ENCODE peak calls at places on chromosomes 4 and X, in five cellular contexts. One of them, this sample, is unnamed.

GRCh38 chr4:166460769-166461550 is 587.9 kb downstream of the TLL1 start:
- DNase-seq in GM12878: no peak
- DNase-seq in A549: no peak
- DNase-seq in HepG2: no peak
- DNase-seq in GM23338: no peak
- DNase-seq in this sample: no peak

GRCh38 chr4:114694770-114695169 is 96.2 kb downstream of the UGT8 start:
- DNase-seq in GM12878: peak; percentile 11
- DNase-seq in A549: peak; percentile 25
- DNase-seq in HepG2: peak; percentile 12
- DNase-seq in GM23338: peak; percentile 62
- DNase-seq in this sample: peak; percentile 13

GRCh38 chrX:19855700-19856381 is 31.6 kb downstream of the SH3KBP1 start:
- DNase-seq in GM12878: no peak
- DNase-seq in A549: no peak
- DNase-seq in HepG2: no peak
- DNase-seq in GM23338: no peak
- DNase-seq in this sample: no peak

GRCh38 chr4:177638871-177639270 is 196.6 kb upstream of the AGA start:
- DNase-seq in GM12878: no peak
- DNase-seq in A549: no peak
- DNase-seq in HepG2: no peak
- DNase-seq in GM23338: peak; percentile 50
- DNase-seq in this sample: no peak

GRCh38 chr4:142405021-142405991 is 440.8 kb downstream of the INPP4B start:
- DNase-seq in GM12878: peak; percentile 57
- DNase-seq in A549: peak; percentile 73
- DNase-seq in HepG2: no peak
- DNase-seq in GM23338: peak; percentile 19
- DNase-seq in this sample: no peak

GRCh38 chr4:169869487-169869886 is 111.7 kb upstream of the HPF1 start:
- DNase-seq in GM12878: no peak
- DNase-seq in A549: peak; percentile 3
- DNase-seq in HepG2: no peak
- DNase-seq in GM23338: no peak
- DNase-seq in this sample: no peak

GRCh38 chr4:76301775-76302162 is 4.8 kb upstream of the STBD1 start:
- DNase-seq in GM12878: no peak
- DNase-seq in A549: no peak
- DNase-seq in HepG2: peak; percentile 39
- DNase-seq in GM23338: no peak
- DNase-seq in this sample: no peak

GRCh38 chr4:122000849-122001248 is 49.0 kb upstream of the TRPC3 start:
- DNase-seq in GM12878: no peak
- DNase-seq in A549: no peak
- DNase-seq in HepG2: no peak
- DNase-seq in GM23338: no peak
- DNase-seq in this sample: no peak

GRCh38 chrX:22538581-22538980 is 265.9 kb downstream of the CBLL2 start:
- DNase-seq in GM12878: no peak
- DNase-seq in A549: no peak
- DNase-seq in HepG2: no peak
- DNase-seq in GM23338: no peak
- DNase-seq in this sample: no peak

GRCh38 chr4:81747242-81747930 is 275.7 kb upstream of the RASGEF1B start:
- DNase-seq in GM12878: no peak
- DNase-seq in A549: no peak
- DNase-seq in HepG2: no peak
- DNase-seq in GM23338: no peak
- DNase-seq in this sample: peak; percentile 22

GRCh38 chr4:123305746-123306145 is 90.8 kb upstream of the SPRY1 start:
- DNase-seq in GM12878: no peak
- DNase-seq in A549: no peak
- DNase-seq in HepG2: no peak
- DNase-seq in GM23338: no peak
- DNase-seq in this sample: no peak

GRCh38 chrX:48083212-48083611 is 11.8 kb upstream of the ZNF630 start:
- DNase-seq in GM12878: no peak
- DNase-seq in A549: peak; percentile 33
- DNase-seq in HepG2: peak; percentile 6
- DNase-seq in GM23338: peak; percentile 60
- DNase-seq in this sample: peak; percentile 59

GRCh38 chrX:17411189-17411588 is 36.2 kb downstream of the NHS start:
- DNase-seq in GM12878: no peak
- DNase-seq in A549: no peak
- DNase-seq in HepG2: no peak
- DNase-seq in GM23338: no peak
- DNase-seq in this sample: no peak

GRCh38 chr4:17055788-17056187 is 157.3 kb upstream of the LDB2 start:
- DNase-seq in GM12878: no peak
- DNase-seq in A549: no peak
- DNase-seq in HepG2: no peak
- DNase-seq in GM23338: no peak
- DNase-seq in this sample: no peak

GRCh38 chr4:150357829-150358228 is 224.1 kb upstream of the MAB21L2 start:
- DNase-seq in GM12878: no peak
- DNase-seq in A549: no peak
- DNase-seq in HepG2: no peak
- DNase-seq in GM23338: no peak
- DNase-seq in this sample: no peak

GRCh38 chrX:118325453-118325852 is 20.5 kb upstream of the WDR44 start:
- DNase-seq in GM12878: no peak
- DNase-seq in A549: peak; percentile 22
- DNase-seq in HepG2: no peak
- DNase-seq in GM23338: peak; percentile 22
- DNase-seq in this sample: peak; percentile 25

GRCh38 chr4:143728171-143728570 is 27.7 kb upstream of the FREM3 start:
- DNase-seq in GM12878: no peak
- DNase-seq in A549: no peak
- DNase-seq in HepG2: no peak
- DNase-seq in GM23338: no peak
- DNase-seq in this sample: no peak

GRCh38 chrX:85503258-85504158 is 124.0 kb upstream of the POF1B start:
- DNase-seq in GM12878: no peak
- DNase-seq in A549: no peak
- DNase-seq in HepG2: no peak
- DNase-seq in GM23338: no peak
- DNase-seq in this sample: no peak

GRCh38 chrX:56564182-56564885 is 907 bp downstream of the UBQLN2 start:
- DNase-seq in GM12878: no peak
- DNase-seq in A549: peak; percentile 18
- DNase-seq in HepG2: peak; percentile 2
- DNase-seq in GM23338: peak; percentile 3
- DNase-seq in this sample: peak; percentile 21

GRCh38 chr4:115042496-115042895 is 70.9 kb downstream of the NDST4 start:
- DNase-seq in GM12878: no peak
- DNase-seq in A549: peak; percentile 6
- DNase-seq in HepG2: peak; percentile 4
- DNase-seq in GM23338: peak; percentile 67
- DNase-seq in this sample: no peak

GRCh38 chr4:169341490-169341889 is 70.7 kb upstream of the SH3RF1 start:
- DNase-seq in GM12878: peak; percentile 62
- DNase-seq in A549: no peak
- DNase-seq in HepG2: no peak
- DNase-seq in GM23338: no peak
- DNase-seq in this sample: no peak

GRCh38 chr4:110211770-110212061 is 13.3 kb upstream of the ELOVL6 start:
- DNase-seq in GM12878: no peak
- DNase-seq in A549: no peak
- DNase-seq in HepG2: no peak
- DNase-seq in GM23338: peak; percentile 8
- DNase-seq in this sample: no peak

GRCh38 chr4:53321151-53321987 is 44.5 kb downstream of the SCFD2 start:
- DNase-seq in GM12878: no peak
- DNase-seq in A549: no peak
- DNase-seq in HepG2: no peak
- DNase-seq in GM23338: peak; percentile 4
- DNase-seq in this sample: no peak

GRCh38 chrX:43349363-43349762 is 306.7 kb upstream of the MAOA start:
- DNase-seq in GM12878: peak; percentile 1
- DNase-seq in A549: peak; percentile 33
- DNase-seq in HepG2: peak; percentile 44
- DNase-seq in GM23338: peak; percentile 56
- DNase-seq in this sample: peak; percentile 20

GRCh38 chrX:106170318-106170717 is 2.2 kb downstream of the PWWP3B start:
- DNase-seq in GM12878: no peak
- DNase-seq in A549: peak; percentile 10
- DNase-seq in HepG2: no peak
- DNase-seq in GM23338: peak; percentile 11
- DNase-seq in this sample: no peak

GRCh38 chr4:14856076-14856926 is 146.0 kb upstream of the CPEB2 start:
- DNase-seq in GM12878: peak; percentile 96
- DNase-seq in A549: peak; percentile 88
- DNase-seq in HepG2: peak; percentile 4
- DNase-seq in GM23338: no peak
- DNase-seq in this sample: peak; percentile 73

GRCh38 chr4:10773010-10773409 is 88.4 kb upstream of the CLNK start:
- DNase-seq in GM12878: no peak
- DNase-seq in A549: no peak
- DNase-seq in HepG2: no peak
- DNase-seq in GM23338: no peak
- DNase-seq in this sample: no peak

GRCh38 chr4:147761218-147761883 is 29.5 kb downstream of the ARHGAP10 start:
- DNase-seq in GM12878: no peak
- DNase-seq in A549: no peak
- DNase-seq in HepG2: no peak
- DNase-seq in GM23338: no peak
- DNase-seq in this sample: no peak

GRCh38 chrX:104013606-104014005 is at the start of gene H2BW1:
- DNase-seq in GM12878: no peak
- DNase-seq in A549: no peak
- DNase-seq in HepG2: no peak
- DNase-seq in GM23338: peak; percentile 1
- DNase-seq in this sample: peak; percentile 14
- TF ChIP-seq JUNB in GM12878: no peak
- TF ChIP-seq JUNB in A549: no peak
- TF ChIP-seq JUNB in HepG2: no peak
- TF ChIP-seq JUNB in GM23338: no peak
- TF ChIP-seq JUNB in this sample: no peak

GRCh38 chr4:155780773-155781172 is 22.0 kb downstream of the GUCY1B1 start:
- DNase-seq in GM12878: no peak
- DNase-seq in A549: no peak
- DNase-seq in HepG2: no peak
- DNase-seq in GM23338: no peak
- DNase-seq in this sample: no peak
- TF ChIP-seq JUNB in GM12878: no peak
- TF ChIP-seq JUNB in A549: no peak
- TF ChIP-seq JUNB in HepG2: no peak
- TF ChIP-seq JUNB in GM23338: no peak
- TF ChIP-seq JUNB in this sample: no peak

DNA sequence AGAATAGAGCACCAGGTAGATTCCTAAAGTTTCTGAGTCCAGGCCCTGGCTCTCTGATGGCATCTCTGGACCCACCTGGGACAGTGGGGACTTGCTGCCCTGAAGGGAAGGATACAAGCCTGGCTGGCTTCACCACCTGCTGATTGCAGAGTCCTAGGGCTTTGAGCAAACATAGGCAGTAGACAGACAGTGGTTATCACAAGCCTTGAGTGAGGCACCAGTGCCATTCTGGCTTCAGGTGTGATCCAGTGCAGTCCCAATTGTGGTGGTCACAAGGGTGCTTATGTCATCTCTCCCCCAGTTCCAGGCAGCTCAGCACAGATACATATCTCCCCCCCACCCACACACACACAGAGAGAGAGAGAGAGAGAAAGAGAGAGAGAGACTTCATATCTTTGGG is 6.6 kb upstream of the PRRG3 start:
- DNase-seq in GM12878: no peak
- DNase-seq in A549: no peak
- DNase-seq in HepG2: no peak
- DNase-seq in GM23338: no peak
- DNase-seq in this sample: no peak
- TF ChIP-seq JUNB in GM12878: no peak
- TF ChIP-seq JUNB in A549: no peak
- TF ChIP-seq JUNB in HepG2: no peak
- TF ChIP-seq JUNB in GM23338: no peak
- TF ChIP-seq JUNB in this sample: no peak

DNA sequence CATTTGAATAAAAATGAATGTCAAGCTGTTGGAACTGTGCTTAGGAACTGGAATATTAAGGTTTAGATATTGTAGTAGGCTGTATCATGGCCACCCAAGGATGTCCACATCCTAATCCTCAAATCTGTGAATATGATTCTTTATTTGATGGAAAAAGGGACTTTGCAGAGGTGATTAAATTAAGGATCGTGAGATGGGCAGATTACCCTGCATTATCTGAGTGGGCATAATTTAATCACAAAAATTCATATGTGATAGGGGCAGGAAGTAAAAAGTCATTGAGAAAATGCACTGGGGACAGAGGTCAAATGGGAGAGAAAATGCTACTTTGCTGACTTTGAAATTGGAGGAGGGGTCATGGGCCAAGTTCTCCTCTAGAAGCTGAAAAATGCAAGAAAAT is 521.3 kb downstream of the PCDH7 start:
- DNase-seq in GM12878: no peak
- DNase-seq in A549: no peak
- DNase-seq in HepG2: no peak
- DNase-seq in GM23338: no peak
- DNase-seq in this sample: no peak
- TF ChIP-seq JUNB in GM12878: no peak
- TF ChIP-seq JUNB in A549: no peak
- TF ChIP-seq JUNB in HepG2: no peak
- TF ChIP-seq JUNB in GM23338: no peak
- TF ChIP-seq JUNB in this sample: no peak

GRCh38 chr4:79598801-79599200 is 190.8 kb upstream of the GK2 start:
- DNase-seq in GM12878: no peak
- DNase-seq in A549: no peak
- DNase-seq in HepG2: no peak
- DNase-seq in GM23338: no peak
- DNase-seq in this sample: no peak
- TF ChIP-seq JUNB in GM12878: no peak
- TF ChIP-seq JUNB in A549: no peak
- TF ChIP-seq JUNB in HepG2: no peak
- TF ChIP-seq JUNB in GM23338: no peak
- TF ChIP-seq JUNB in this sample: no peak

GRCh38 chr4:159010100-159010499 is 92.8 kb upstream of the RAPGEF2 start:
- DNase-seq in GM12878: no peak
- DNase-seq in A549: no peak
- DNase-seq in HepG2: no peak
- DNase-seq in GM23338: no peak
- DNase-seq in this sample: no peak

GRCh38 chr4:159014896-159015295 is 88.0 kb upstream of the RAPGEF2 start:
- DNase-seq in GM12878: no peak
- DNase-seq in A549: no peak
- DNase-seq in HepG2: no peak
- DNase-seq in GM23338: no peak
- DNase-seq in this sample: no peak

GRCh38 chr4:159010563-159011260 is 92.2 kb upstream of the RAPGEF2 start:
- DNase-seq in GM12878: no peak
- DNase-seq in A549: peak; percentile 50
- DNase-seq in HepG2: peak; percentile 30
- DNase-seq in GM23338: no peak
- DNase-seq in this sample: no peak

GRCh38 chr4:159013692-159014091 is 89.2 kb upstream of the RAPGEF2 start:
- DNase-seq in GM12878: no peak
- DNase-seq in A549: no peak
- DNase-seq in HepG2: no peak
- DNase-seq in GM23338: no peak
- DNase-seq in this sample: no peak

GRCh38 chr4:159012381-159012780 is 90.5 kb upstream of the RAPGEF2 start:
- DNase-seq in GM12878: no peak
- DNase-seq in A549: peak; percentile 17
- DNase-seq in HepG2: no peak
- DNase-seq in GM23338: no peak
- DNase-seq in this sample: no peak
- TF ChIP-seq JUNB in GM12878: no peak
- TF ChIP-seq JUNB in A549: no peak
- TF ChIP-seq JUNB in HepG2: no peak
- TF ChIP-seq JUNB in GM23338: no peak
- TF ChIP-seq JUNB in this sample: no peak

This sample was measured in K562.